ENCODE peak calls at places on chromosomes 11 and 22, in eight cellular contexts. One of them, this sample, is unnamed.
A peak's percentile ranks its signal among the peaks of the same experiment; 100 is the strongest.

GRCh38 chr11:95891423-95892177 is 32.3 kb downstream of the MTMR2 start:
- DNase-seq in body of pancreas: no peak
- DNase-seq in BE2C: no peak
- DNase-seq in colonic mucosa: no peak
- DNase-seq in thoracic aorta: no peak
- DNase-seq in A673: no peak
- DNase-seq in uterus: no peak
- DNase-seq in A549: no peak
- DNase-seq in this sample: no peak

GRCh38 chr11:72225411-72225951 is 914 bp downstream of the INPPL1 start:
- DNase-seq in thoracic aorta: no peak
- DNase-seq in BE2C: peak; percentile 22
- DNase-seq in colonic mucosa: no peak
- DNase-seq in A549: no peak
- DNase-seq in uterus: no peak
- DNase-seq in A673: no peak
- DNase-seq in body of pancreas: no peak
- DNase-seq in this sample: no peak

GRCh38 chr11:95035316-95035715 is 10.3 kb downstream of the KDM4E start:
- DNase-seq in uterus: no peak
- DNase-seq in thoracic aorta: no peak
- DNase-seq in body of pancreas: no peak
- DNase-seq in colonic mucosa: no peak
- DNase-seq in A549: no peak
- DNase-seq in BE2C: no peak
- DNase-seq in A673: no peak
- DNase-seq in this sample: no peak

GRCh38 chr11:36398261-36398953 is 102.3 kb downstream of the PRR5L start:
- DNase-seq in body of pancreas: no peak
- DNase-seq in uterus: no peak
- DNase-seq in BE2C: no peak
- DNase-seq in thoracic aorta: no peak
- DNase-seq in A549: no peak
- DNase-seq in colonic mucosa: no peak
- DNase-seq in A673: no peak
- DNase-seq in this sample: no peak

GRCh38 chr22:41966607-41967240 is 2.5 kb upstream of the SEPTIN3 start:
- DNase-seq in thoracic aorta: no peak
- DNase-seq in BE2C: peak; percentile 70
- DNase-seq in A673: peak; percentile 79
- DNase-seq in uterus: no peak
- DNase-seq in colonic mucosa: peak; percentile 49
- DNase-seq in body of pancreas: peak; percentile 53
- DNase-seq in A549: peak; percentile 78
- DNase-seq in this sample: no peak

GRCh38 chr11:117387992-117388765 is 60.5 kb downstream of the CEP164 start:
- DNase-seq in colonic mucosa: no peak
- DNase-seq in thoracic aorta: no peak
- DNase-seq in BE2C: no peak
- DNase-seq in A549: no peak
- DNase-seq in body of pancreas: no peak
- DNase-seq in A673: no peak
- DNase-seq in uterus: no peak
- DNase-seq in this sample: no peak

GRCh38 chr11:102306817-102307814 is 10.2 kb upstream of the BIRC3 start:
- DNase-seq in A549: peak; percentile 45
- DNase-seq in colonic mucosa: no peak
- DNase-seq in uterus: no peak
- DNase-seq in thoracic aorta: no peak
- DNase-seq in body of pancreas: no peak
- DNase-seq in A673: peak; percentile 43
- DNase-seq in BE2C: no peak
- DNase-seq in this sample: no peak

GRCh38 chr11:27464155-27464759 is 8.3 kb downstream of the LGR4 start:
- DNase-seq in uterus: no peak
- DNase-seq in A549: peak; percentile 79
- DNase-seq in A673: no peak
- DNase-seq in thoracic aorta: no peak
- DNase-seq in body of pancreas: peak; percentile 70
- DNase-seq in BE2C: no peak
- DNase-seq in colonic mucosa: peak; percentile 29
- DNase-seq in this sample: no peak

GRCh38 chr22:36197601-36198146 is 3.9 kb downstream of the APOL4 start:
- DNase-seq in thoracic aorta: no peak
- DNase-seq in colonic mucosa: no peak
- DNase-seq in body of pancreas: no peak
- DNase-seq in BE2C: no peak
- DNase-seq in A673: no peak
- DNase-seq in A549: no peak
- DNase-seq in uterus: peak; percentile 39
- DNase-seq in this sample: no peak
- H3K4me1 ChIP-seq in thoracic aorta: no peaks in the 10 kb centered on the region
- H3K4me1 ChIP-seq in colonic mucosa: no peaks in the 10 kb centered on the region
- H3K4me1 ChIP-seq in body of pancreas: peaks cover 14% of the 10 kb centered on the region
- H3K4me1 ChIP-seq in BE2C: peaks cover 9% of the 10 kb centered on the region
- H3K4me1 ChIP-seq in A673: peaks cover 41% of the 10 kb centered on the region
- H3K4me1 ChIP-seq in A549: no peaks in the 10 kb centered on the region
- H3K4me1 ChIP-seq in uterus: peaks cover 12% of the 10 kb centered on the region
- H3K4me1 ChIP-seq in this sample: peaks cover 35% of the 10 kb centered on the region

GRCh38 chr22:17949926-17950473 is 74.4 kb downstream of the MICAL3 start:
- DNase-seq in thoracic aorta: no peak
- DNase-seq in colonic mucosa: no peak
- DNase-seq in BE2C: no peak
- DNase-seq in uterus: no peak
- DNase-seq in body of pancreas: no peak
- DNase-seq in A549: no peak
- DNase-seq in A673: no peak
- DNase-seq in this sample: no peak

GRCh38 chr22:17945156-17945850 is 79.1 kb downstream of the MICAL3 start:
- DNase-seq in BE2C: no peak
- DNase-seq in A549: no peak
- DNase-seq in body of pancreas: no peak
- DNase-seq in uterus: no peak
- DNase-seq in thoracic aorta: no peak
- DNase-seq in A673: no peak
- DNase-seq in colonic mucosa: no peak
- DNase-seq in this sample: no peak

GRCh38 chr22:17945851-17946690 is 78.3 kb downstream of the MICAL3 start:
- DNase-seq in A673: no peak
- DNase-seq in colonic mucosa: no peak
- DNase-seq in uterus: no peak
- DNase-seq in body of pancreas: no peak
- DNase-seq in A549: no peak
- DNase-seq in thoracic aorta: no peak
- DNase-seq in BE2C: no peak
- DNase-seq in this sample: no peak

GRCh38 chr22:17946691-17947367 is 77.5 kb downstream of the MICAL3 start:
- DNase-seq in body of pancreas: no peak
- DNase-seq in BE2C: no peak
- DNase-seq in thoracic aorta: no peak
- DNase-seq in colonic mucosa: no peak
- DNase-seq in uterus: no peak
- DNase-seq in A549: no peak
- DNase-seq in A673: no peak
- DNase-seq in this sample: no peak

DNA sequence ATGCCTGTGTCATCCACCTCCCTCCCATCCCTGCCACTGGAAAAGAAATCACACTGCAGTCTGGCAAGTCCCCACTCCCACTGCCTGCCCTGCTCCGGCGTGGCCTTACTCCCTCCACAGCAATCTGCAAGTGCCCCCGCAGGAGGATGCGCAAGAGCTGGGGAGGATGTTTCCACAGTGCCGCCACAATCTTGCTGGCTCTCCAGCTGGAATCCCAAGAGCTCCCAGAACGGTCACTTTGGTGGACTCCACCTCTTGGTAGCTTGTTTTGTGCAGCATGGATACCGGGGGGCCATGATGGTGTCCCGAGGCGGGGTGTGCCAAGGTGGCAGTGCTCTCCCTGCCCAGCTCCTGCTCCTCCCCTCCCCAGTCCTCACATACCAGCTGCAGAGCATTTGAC is 76.3 kb downstream of the MICAL3 start:
- DNase-seq in A549: no peak
- DNase-seq in BE2C: no peak
- DNase-seq in A673: no peak
- DNase-seq in colonic mucosa: no peak
- DNase-seq in uterus: no peak
- DNase-seq in body of pancreas: no peak
- DNase-seq in thoracic aorta: no peak
- DNase-seq in this sample: no peak
- H3K4me1 ChIP-seq in A549: peaks cover 19% of the 10 kb centered on the region
- H3K4me1 ChIP-seq in BE2C: peaks cover 36% of the 10 kb centered on the region
- H3K4me1 ChIP-seq in A673: peaks cover 14% of the 10 kb centered on the region
- H3K4me1 ChIP-seq in colonic mucosa: peaks cover 6% of the 10 kb centered on the region
- H3K4me1 ChIP-seq in uterus: no peaks in the 10 kb centered on the region
- H3K4me1 ChIP-seq in body of pancreas: peaks cover 54% of the 10 kb centered on the region
- H3K4me1 ChIP-seq in thoracic aorta: peaks cover 32% of the 10 kb centered on the region
- H3K4me1 ChIP-seq in this sample: peaks cover 87% of the 10 kb centered on the region

GRCh38 chr22:23184764-23185113 is 4.4 kb downstream of the BCR start:
- DNase-seq in colonic mucosa: no peak
- DNase-seq in A549: no peak
- DNase-seq in uterus: no peak
- DNase-seq in A673: no peak
- DNase-seq in thoracic aorta: no peak
- DNase-seq in BE2C: no peak
- DNase-seq in body of pancreas: no peak
- DNase-seq in this sample: no peak

GRCh38 chr22:23181763-23182288 is 1.5 kb downstream of the BCR start:
- DNase-seq in BE2C: no peak
- DNase-seq in thoracic aorta: no peak
- DNase-seq in A673: no peak
- DNase-seq in uterus: no peak
- DNase-seq in A549: no peak
- DNase-seq in colonic mucosa: no peak
- DNase-seq in body of pancreas: no peak
- DNase-seq in this sample: no peak

GRCh38 chr22:23182289-23183106 is 2.2 kb downstream of the BCR start:
- DNase-seq in body of pancreas: no peak
- DNase-seq in A549: no peak
- DNase-seq in uterus: no peak
- DNase-seq in BE2C: no peak
- DNase-seq in colonic mucosa: peak; percentile 42
- DNase-seq in A673: peak; percentile 74
- DNase-seq in thoracic aorta: no peak
- DNase-seq in this sample: no peak

GRCh38 chr22:23183107-23183698 is 2.9 kb downstream of the BCR start:
- DNase-seq in thoracic aorta: no peak
- DNase-seq in A673: peak; percentile 41
- DNase-seq in A549: no peak
- DNase-seq in BE2C: peak; percentile 83
- DNase-seq in uterus: no peak
- DNase-seq in body of pancreas: peak; percentile 60
- DNase-seq in colonic mucosa: peak; percentile 62
- DNase-seq in this sample: no peak

DNA sequence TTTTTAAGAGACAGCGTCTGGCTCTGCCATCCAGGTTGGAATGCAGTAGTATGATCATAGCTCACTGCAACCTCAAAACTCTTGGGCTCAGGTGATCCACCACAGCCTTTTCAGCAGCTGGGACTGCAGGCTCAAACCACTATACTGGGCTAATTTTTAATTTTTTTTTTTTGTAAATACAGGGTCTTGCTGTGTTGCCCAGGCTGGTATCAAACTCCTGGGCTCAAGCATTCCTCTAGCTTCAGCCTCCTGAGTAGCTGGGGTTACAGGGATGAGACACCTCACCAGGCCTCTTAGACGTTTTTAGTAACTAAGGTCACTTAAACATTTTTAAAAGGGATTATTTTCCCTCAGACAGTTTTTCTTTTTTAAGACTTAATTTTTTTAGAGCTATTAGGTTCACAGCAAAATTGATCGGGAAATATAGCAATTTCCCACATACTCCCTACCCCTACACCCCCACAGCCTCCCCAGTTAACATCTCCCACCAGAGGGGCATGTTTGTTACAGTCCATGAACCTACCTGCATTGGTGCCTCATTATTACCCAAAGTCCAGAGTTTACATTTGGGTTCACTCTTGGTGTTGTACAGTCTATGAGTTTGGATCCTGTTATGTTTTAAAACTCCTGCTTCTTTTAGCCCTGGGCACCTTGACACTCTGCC is 3.9 kb downstream of the BCR start:
- DNase-seq in thoracic aorta: no peak
- DNase-seq in colonic mucosa: no peak
- DNase-seq in A549: no peak
- DNase-seq in BE2C: no peak
- DNase-seq in A673: no peak
- DNase-seq in uterus: no peak
- DNase-seq in body of pancreas: no peak
- DNase-seq in this sample: no peak
- H3K4me1 ChIP-seq in thoracic aorta: peaks cover 36% of the 10 kb centered on the region
- H3K4me1 ChIP-seq in colonic mucosa: peaks cover 23% of the 10 kb centered on the region
- H3K4me1 ChIP-seq in A549: peaks cover 31% of the 10 kb centered on the region
- H3K4me1 ChIP-seq in BE2C: peaks cover 3% of the 10 kb centered on the region
- H3K4me1 ChIP-seq in A673: peaks cover 37% of the 10 kb centered on the region
- H3K4me1 ChIP-seq in uterus: no peaks in the 10 kb centered on the region
- H3K4me1 ChIP-seq in body of pancreas: peaks cover 49% of the 10 kb centered on the region
- H3K4me1 ChIP-seq in this sample: peaks cover 40% of the 10 kb centered on the region

GRCh38 chr11:118412921-118413320 is 11.5 kb downstream of the ATP5MG start:
- DNase-seq in thoracic aorta: no peak
- DNase-seq in uterus: no peak
- DNase-seq in A549: no peak
- DNase-seq in body of pancreas: no peak
- DNase-seq in colonic mucosa: no peak
- DNase-seq in BE2C: no peak
- DNase-seq in A673: no peak
- DNase-seq in this sample: no peak

GRCh38 chr11:118415739-118416068 is 14.3 kb downstream of the ATP5MG start:
- DNase-seq in A549: peak; percentile 70
- DNase-seq in body of pancreas: peak; percentile 55
- DNase-seq in A673: peak; percentile 89
- DNase-seq in colonic mucosa: peak; percentile 53
- DNase-seq in thoracic aorta: no peak
- DNase-seq in BE2C: peak; percentile 91
- DNase-seq in uterus: no peak
- DNase-seq in this sample: no peak

GRCh38 chr11:118410055-118410745 is 8.8 kb downstream of the ATP5MG start:
- DNase-seq in thoracic aorta: no peak
- DNase-seq in A549: no peak
- DNase-seq in uterus: no peak
- DNase-seq in body of pancreas: no peak
- DNase-seq in colonic mucosa: no peak
- DNase-seq in A673: no peak
- DNase-seq in BE2C: no peak
- DNase-seq in this sample: no peak

GRCh38 chr11:118415051-118415738 is 13.8 kb downstream of the ATP5MG start:
- DNase-seq in body of pancreas: no peak
- DNase-seq in A549: no peak
- DNase-seq in A673: no peak
- DNase-seq in BE2C: no peak
- DNase-seq in thoracic aorta: no peak
- DNase-seq in uterus: no peak
- DNase-seq in colonic mucosa: no peak
- DNase-seq in this sample: no peak

DNA sequence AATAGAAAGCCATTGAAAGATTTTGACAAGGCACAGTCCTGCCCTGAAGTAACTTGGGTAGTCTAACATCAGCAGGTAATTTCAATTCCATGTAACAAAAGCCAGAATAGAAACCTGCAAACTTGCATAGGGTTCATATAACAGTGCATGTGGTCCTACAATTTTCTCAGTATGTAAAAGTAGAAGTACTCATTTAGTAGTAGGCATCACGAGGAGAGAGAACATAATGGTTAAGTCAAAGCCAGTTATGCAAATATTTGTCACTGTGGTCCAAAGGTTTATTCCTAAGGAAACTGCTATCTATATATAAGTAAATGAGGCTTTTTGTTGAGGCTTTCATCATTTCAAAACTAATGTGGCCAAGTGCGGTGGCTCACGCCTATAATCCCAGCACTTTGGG is 10.1 kb downstream of the ATP5MG start:
- DNase-seq in uterus: no peak
- DNase-seq in colonic mucosa: no peak
- DNase-seq in A673: no peak
- DNase-seq in A549: no peak
- DNase-seq in BE2C: no peak
- DNase-seq in thoracic aorta: no peak
- DNase-seq in body of pancreas: no peak
- DNase-seq in this sample: no peak
- H3K4me1 ChIP-seq in uterus: no peaks in the 10 kb centered on the region
- H3K4me1 ChIP-seq in colonic mucosa: no peaks in the 10 kb centered on the region
- H3K4me1 ChIP-seq in A673: peaks cover 10% of the 10 kb centered on the region
- H3K4me1 ChIP-seq in A549: peaks cover 12% of the 10 kb centered on the region
- H3K4me1 ChIP-seq in BE2C: peaks cover 16% of the 10 kb centered on the region
- H3K4me1 ChIP-seq in thoracic aorta: no peaks in the 10 kb centered on the region
- H3K4me1 ChIP-seq in body of pancreas: no peaks in the 10 kb centered on the region
- H3K4me1 ChIP-seq in this sample: peaks cover 9% of the 10 kb centered on the region